ENCODE peak calls at places on chromosomes 7 and 10, in seven cellular contexts. L, F, R, Z, A, P and S are unnamed samples.
A peak's percentile ranks its signal among the peaks of the same experiment; 100 is the strongest.

GRCh38 chr10:88995156-88995876 is 4.7 kb downstream of the FAS start:
- DNase-seq in P (no peak), R (no peak), A (no peak), L (no peak), F (no peak), Z (no peak), S (no peak)

GRCh38 chr10:79239275-79239779 is 107.9 kb upstream of the PPIF start:
- DNase-seq in R (no peak), Z (no peak), F (no peak), L (no peak), P (peak; percentile 74), A (peak; percentile 40), S (no peak)

GRCh38 chr7:16241017-16241416 is 180.3 kb downstream of the CRPPA start:
- DNase-seq in Z (no peak), L (no peak), F (no peak), R (no peak), P (no peak), A (no peak), S (no peak)

GRCh38 chr7:100929811-100930174 is 19.5 kb upstream of the MUC3A start:
- DNase-seq in L (no peak), Z (no peak), R (no peak), A (no peak), F (no peak), P (no peak), S (no peak)

GRCh38 chr10:96758423-96758822 is 38.1 kb upstream of the PIK3AP1 start:
- DNase-seq in Z (no peak), A (no peak), L (no peak), R (no peak), F (no peak), P (no peak), S (no peak)

GRCh38 chr10:99782447-99783286 is at the start of gene ABCC2:
- DNase-seq in R (no peak), L (no peak), Z (no peak), P (no peak), F (no peak), A (no peak), S (no peak)

GRCh38 chr7:128164061-128164954 is 76.8 kb upstream of the LEP start:
- DNase-seq in L (no peak), A (peak; percentile 89), P (no peak), R (peak; percentile 77), F (no peak), Z (no peak), S (no peak)

GRCh38 chr7:154777023-154777422 is 225.9 kb downstream of the PAXIP1 start:
- DNase-seq in F (no peak), A (peak; percentile 31), Z (no peak), R (peak; percentile 83), P (no peak), L (no peak), S (no peak)

GRCh38 chr10:123241391-123242141 is 87.4 kb downstream of the BUB3 start:
- DNase-seq in P (no peak), L (peak; percentile 5), R (no peak), F (no peak), Z (no peak), A (no peak), S (no peak)

GRCh38 chr10:12965571-12965970 is 35.9 kb downstream of the CCDC3 start:
- DNase-seq in P (no peak), A (no peak), F (no peak), Z (no peak), R (no peak), L (no peak), S (no peak)

GRCh38 chr10:103197177-103197576 is 4.1 kb upstream of the NT5C2 start:
- DNase-seq in A (peak; percentile 81), Z (no peak), R (peak; percentile 51), F (no peak), L (no peak), P (peak; percentile 5), S (no peak)

GRCh38 chr7:141053626-141054025 is 20.2 kb upstream of the TMEM178B start:
- DNase-seq in L (no peak), P (no peak), R (no peak), Z (no peak), F (no peak), A (no peak), S (no peak)

GRCh38 chr7:103343758-103344452 is 662 bp downstream of the DNAJC2 start:
- DNase-seq in L (no peak), F (peak; percentile 6), A (peak; percentile 45), P (no peak), R (no peak), Z (no peak), S (no peak)

GRCh38 chr7:40604601-40605438 is 470.0 kb downstream of the SUGCT start:
- DNase-seq in F (no peak), Z (no peak), P (peak; percentile 34), R (peak; percentile 16), L (no peak), A (peak; percentile 11), S (no peak)